ENCODE peak calls at places on chromosomes 6 and 20, in five cellular contexts. Z, H, I, G and Y are unnamed samples.

GRCh38 chr6:162964703-162965140 is 236.9 kb downstream of the PACRG start:
- DNase-seq in Z (no peak), H (no peak), I (peak; percentile 99), G (no peak), Y (no peak)

GRCh38 chr6:143545976-143546547 is 34.5 kb upstream of the FUCA2 start:
- DNase-seq in Z (no peak), H (no peak), I (peak; percentile 51), G (no peak), Y (no peak)

GRCh38 chr6:134910596-134910935 is 39.3 kb downstream of the ALDH8A1 start:
- DNase-seq in Z (no peak), H (no peak), I (no peak), G (no peak), Y (no peak)

GRCh38 chr20:31943052-31943471 is 8.8 kb downstream of the PDRG1 start:
- DNase-seq in Z (no peak), H (no peak), I (no peak), G (no peak), Y (no peak)

GRCh38 chr6:15408008-15408407 is 162.1 kb downstream of the JARID2 start:
- DNase-seq in Z (no peak), H (no peak), I (no peak), G (no peak), Y (no peak)

GRCh38 chr20:19935842-19936241 is 81.3 kb upstream of the NAA20 start:
- DNase-seq in Z (no peak), H (no peak), I (no peak), G (no peak), Y (no peak)

GRCh38 chr6:13406781-13407180 is 78.4 kb upstream of the TBC1D7 start:
- DNase-seq in Z (no peak), H (no peak), I (no peak), G (no peak), Y (no peak)

GRCh38 chr20:22703843-22704242 is 119.5 kb upstream of the FOXA2 start:
- DNase-seq in Z (no peak), H (no peak), I (no peak), G (no peak), Y (no peak)

GRCh38 chr6:116586738-116587137 is 15.4 kb downstream of the RWDD1 start:
- DNase-seq in Z (no peak), H (no peak), I (no peak), G (no peak), Y (no peak)

GRCh38 chr20:3606021-3606420 is 57.2 kb downstream of the GFRA4 start:
- DNase-seq in Z (no peak), H (no peak), I (no peak), G (no peak), Y (no peak)

GRCh38 chr6:160412993-160413392 is 64.8 kb downstream of the SLC22A3 start:
- DNase-seq in Z (no peak), H (no peak), I (no peak), G (no peak), Y (no peak)

GRCh38 chr6:78599526-78599925 is 267.8 kb upstream of the IRAK1BP1 start:
- DNase-seq in Z (no peak), H (no peak), I (no peak), G (no peak), Y (no peak)

GRCh38 chr20:24638546-24639166 is 169.2 kb downstream of the SYNDIG1 start:
- DNase-seq in Z (peak; percentile 68), H (no peak), I (no peak), G (no peak), Y (no peak)

GRCh38 chr6:13916230-13916944 is 8.4 kb upstream of the RNF182 start:
- DNase-seq in Z (no peak), H (no peak), I (peak; percentile 40), G (no peak), Y (no peak)